ENCODE peak calls at places on chromosomes 3 and 15, in six cellular contexts. D is DND-41, X is PC-9, O is heart left ventricle, R is body of pancreas, E is left lung. P is an unnamed sample. For H3K27me3, the result is how much of the 10 kb centered on the place peaks cover.

GRCh38 chr3:69784854-69785523 is 45.7 kb downstream of the MITF start:
- DNase-seq in D (no peak), R (peak), X (peak), E (peak), O (peak), P (no peak)

GRCh38 chr3:74001481-74001880 is 376.7 kb upstream of the PDZRN3 start:
- DNase-seq in D (no peak), E (no peak), O (no peak), R (no peak), X (no peak), P (no peak)

GRCh38 chr15:97684249-97684648 is 276.3 kb upstream of the ARRDC4 start:
- DNase-seq in E (no peak), O (no peak), R (no peak), X (no peak), D (peak), P (no peak)

GRCh38 chr15:71115567-71116351 is 488 bp downstream of the THSD4 start:
- DNase-seq in X (peak), R (peak), E (peak), O (peak), D (no peak), P (no peak)

GRCh38 chr3:32278714-32279113 is 40.2 kb downstream of the CMTM8 start:
- DNase-seq in R (no peak), D (no peak), O (no peak), E (no peak), X (no peak), P (no peak)

GRCh38 chr15:73015493-73015892 is 36.8 kb upstream of the NEO1 start:
- DNase-seq in E (no peak), D (no peak), O (no peak), R (no peak), X (no peak), P (no peak)

GRCh38 chr3:117790256-117790987 is 1080.8 kb downstream of the TUSC7 start:
- DNase-seq in X (no peak), O (no peak), D (no peak), E (no peak), R (no peak), P (no peak)

GRCh38 chr3:65811050-65811766 is 227.5 kb downstream of the MAGI1 start:
- DNase-seq in X (no peak), D (no peak), O (no peak), R (no peak), E (no peak), P (no peak)

GRCh38 chr15:73034213-73034612 is 18.1 kb upstream of the NEO1 start:
- DNase-seq in X (no peak), E (no peak), O (no peak), D (no peak), R (peak), P (no peak)

DNA sequence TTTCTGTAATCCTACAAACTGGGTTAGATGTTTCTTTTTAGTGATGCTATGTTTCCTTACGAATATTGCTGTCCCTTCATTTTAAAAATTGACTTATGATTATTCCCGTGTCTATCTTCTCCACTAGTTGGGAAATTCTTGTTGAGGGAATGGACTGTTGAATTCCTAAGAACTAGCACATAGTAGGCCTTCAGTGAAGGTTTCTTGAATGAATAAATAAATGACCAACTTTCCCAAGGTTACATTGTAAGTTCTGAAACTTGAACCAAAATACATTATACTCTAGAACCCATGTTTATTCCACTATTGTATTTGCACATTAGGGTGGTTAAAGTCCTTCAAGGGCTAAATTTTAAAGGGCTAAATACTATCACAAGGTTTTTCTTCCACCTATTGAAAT is 789 bp upstream of the IL20RB start:
- DNase-seq in R (no peak), D (no peak), E (no peak), X (no peak), O (no peak), P (no peak)
- H3K27me3 ChIP-seq in R (under half), D (under half), E (under half), X (under half), O (under half), P (under half)

GRCh38 chr15:75327005-75327404 is 8.9 kb upstream of the COMMD4 start:
- DNase-seq in E (no peak), O (no peak), D (no peak), R (no peak), X (no peak), P (no peak)
- TF ChIP-seq CTCF in E (no peak), O (no peak), D (no peak), R (no peak), X (no peak), P (no peak)

GRCh38 chr3:42653303-42653559 is 266 bp upstream of the ZBTB47 start:
- DNase-seq in D (no peak), E (no peak), O (no peak), X (no peak), R (no peak), P (no peak)
- H3K27ac ChIP-seq in D (no peak), E (peak), O (peak), X (peak), R (peak), P (no peak)

DNA sequence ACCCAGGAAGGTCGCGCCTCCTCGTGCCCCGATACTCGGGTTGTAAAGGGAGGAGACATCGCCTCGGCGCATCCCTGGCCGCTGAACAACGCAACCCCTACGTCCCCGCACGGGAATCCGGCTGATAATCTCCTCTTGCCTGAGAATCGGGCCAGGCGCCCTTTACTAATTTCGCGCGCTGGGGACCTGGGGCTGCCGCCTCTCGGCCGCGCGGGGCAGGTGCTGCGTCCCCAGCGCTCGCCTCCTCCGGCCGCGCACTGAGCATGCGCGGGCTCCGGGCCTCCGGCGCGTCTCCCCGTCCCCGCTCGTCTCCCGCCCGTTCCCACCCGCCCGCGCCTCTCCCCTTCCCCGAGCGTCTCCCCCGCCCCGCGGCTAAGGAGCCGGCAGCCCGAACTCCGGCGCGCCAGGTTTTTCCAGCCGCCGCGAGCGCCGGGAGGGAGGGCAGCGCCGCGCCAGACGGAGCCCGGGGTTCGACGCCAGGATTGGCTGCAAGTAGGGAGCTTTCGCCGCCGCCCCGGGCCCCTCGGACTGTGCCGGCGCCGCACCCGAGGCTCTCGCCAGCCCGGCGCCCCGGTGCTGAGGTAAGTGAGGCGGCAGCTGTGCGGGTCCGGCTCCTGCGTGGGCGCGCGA is at the start of gene CNTN4:
- DNase-seq in X (no peak), R (peak), E (peak), O (peak), D (no peak), P (no peak)
- H3K27me3 ChIP-seq in X (under half), R (under half), E (half or more), O (under half), D (under half), P (under half)

DNA sequence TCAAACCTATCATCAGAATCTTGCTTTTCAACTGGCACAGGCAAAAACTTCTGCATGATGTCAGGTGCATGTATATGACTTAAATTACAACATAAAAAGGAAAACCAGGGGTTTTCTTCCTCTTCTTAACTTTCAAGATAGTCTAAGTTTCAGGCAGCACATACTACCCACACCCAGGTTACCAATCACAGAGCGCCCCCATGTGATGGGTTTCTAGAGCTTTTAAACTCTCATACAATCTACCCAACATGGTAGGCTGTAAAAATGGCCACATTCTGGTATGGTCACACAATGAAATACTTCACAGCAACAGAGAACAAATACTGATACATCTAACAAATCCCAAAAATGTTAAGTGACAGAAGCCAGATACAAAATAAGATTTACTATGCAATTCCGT is 7.4 kb downstream of the MESD start:
- DNase-seq in D (no peak), E (no peak), X (no peak), O (no peak), R (no peak), P (no peak)
- TF ChIP-seq CTCF in D (no peak), E (no peak), X (peak), O (no peak), R (no peak), P (no peak)

GRCh38 chr15:92247649-92248242 is 145.9 kb upstream of the ST8SIA2 start:
- DNase-seq in R (no peak), O (no peak), X (no peak), E (no peak), D (no peak), P (no peak)
- H3K27ac ChIP-seq in R (no peak), O (no peak), X (no peak), E (no peak), D (no peak), P (no peak)

DNA sequence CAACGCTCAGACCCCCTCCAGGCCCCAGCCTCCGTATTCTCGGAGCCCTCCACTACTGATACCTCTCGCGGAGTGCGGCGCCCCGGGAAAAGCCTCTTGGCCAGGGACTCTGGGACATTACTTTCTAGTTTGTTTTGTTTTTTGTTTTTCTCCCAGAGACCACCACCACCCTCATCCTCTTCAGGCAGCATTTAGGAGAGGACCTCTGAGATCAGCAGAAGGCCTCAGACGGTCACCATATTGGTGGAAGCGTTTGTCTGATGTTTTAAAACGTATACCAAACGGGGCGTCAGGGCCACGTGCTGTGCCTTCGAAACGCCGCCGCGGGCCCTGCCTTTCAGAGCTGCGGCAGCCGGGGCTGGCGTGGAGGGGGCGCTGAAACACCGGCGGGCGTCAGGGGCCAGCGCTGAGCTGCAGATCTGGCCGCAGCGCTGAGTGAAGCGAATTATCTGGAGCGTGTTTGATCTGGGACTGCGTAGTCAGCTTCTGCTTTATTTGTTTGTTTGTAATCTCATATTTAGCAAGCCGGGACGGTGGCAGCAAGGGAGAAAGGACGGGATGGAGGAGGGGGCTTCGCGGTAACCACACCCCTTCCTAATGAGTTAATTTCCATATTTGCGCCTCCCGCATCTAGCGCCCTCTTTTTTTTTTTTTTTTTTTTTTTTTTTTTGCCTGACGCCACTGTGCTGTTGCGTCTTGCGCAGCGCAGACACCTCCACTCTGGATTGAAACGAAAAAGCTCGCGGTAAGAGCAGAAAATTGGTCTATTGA is 14.8 kb downstream of the SOX2 start:
- DNase-seq in E (no peak), R (no peak), O (no peak), X (no peak), D (no peak), P (no peak)
- H3K27me3 ChIP-seq in E (half or more), R (under half), O (half or more), X (under half), D (under half), P (half or more)

DNA sequence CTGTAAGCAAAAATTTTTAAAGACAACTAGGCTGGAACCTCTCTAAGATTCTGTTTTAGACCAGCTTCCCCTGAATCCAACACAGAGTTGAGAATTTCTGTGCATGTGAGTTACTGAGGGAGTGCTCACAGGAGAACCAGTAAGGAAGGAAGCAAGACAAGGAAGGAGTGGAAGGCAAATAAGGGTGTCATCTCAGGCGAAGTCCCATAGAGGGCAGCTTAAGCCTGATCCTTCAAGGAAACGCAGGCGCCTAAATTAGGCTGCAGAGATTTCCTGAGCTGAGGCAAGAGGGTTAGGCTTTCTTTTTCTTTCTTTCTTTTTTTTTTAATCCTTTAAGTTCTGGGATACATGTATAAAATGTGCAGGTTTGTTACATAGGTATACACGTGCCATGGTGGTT is 36.2 kb upstream of the COL6A6 start:
- DNase-seq in D (no peak), X (peak), R (peak), E (peak), O (no peak), P (no peak)
- TF ChIP-seq CTCF in D (peak), X (peak), R (peak), E (no peak), O (peak), P (no peak)